ENCODE peak calls at places on chromosomes 3 and 15, in six cellular contexts. I, C, O, M, N and K are unnamed samples.

GRCh38 chr3:190205739-190206138 is 85.0 kb upstream of the P3H2 start:
- DNase-seq in C (no peak), N (no peak), M (no peak), I (no peak), O (peak), K (peak)

GRCh38 chr3:124686028-124686670 is 44.1 kb upstream of the UMPS start:
- DNase-seq in O (peak), I (no peak), C (no peak), N (no peak), M (no peak), K (peak)

GRCh38 chr3:16311960-16312451 is 47.0 kb downstream of the OXNAD1 start:
- DNase-seq in I (no peak), N (no peak), C (no peak), O (peak), M (no peak), K (no peak)

GRCh38 chr3:86595696-86596095 is 395.3 kb downstream of the VGLL3 start:
- DNase-seq in C (no peak), M (no peak), O (no peak), I (no peak), N (no peak), K (no peak)

GRCh38 chr3:131568460-131568859 is 65.7 kb upstream of the MRPL3 start:
- DNase-seq in N (no peak), M (no peak), C (no peak), O (no peak), I (peak), K (peak)

GRCh38 chr15:40252141-40252437 is 13.2 kb downstream of the PAK6 start:
- DNase-seq in M (no peak), I (no peak), N (no peak), O (no peak), C (no peak), K (no peak)

GRCh38 chr15:66408254-66408653 is 21.5 kb downstream of the MAP2K1 start:
- DNase-seq in M (no peak), N (no peak), O (no peak), C (no peak), I (no peak), K (no peak)

GRCh38 chr15:72235298-72235697 is 4.3 kb upstream of the PKM start:
- DNase-seq in I (no peak), C (no peak), M (no peak), O (no peak), N (no peak), K (no peak)

GRCh38 chr3:143170676-143171075 is 51.1 kb downstream of the CHST2 start:
- DNase-seq in O (peak), M (no peak), I (no peak), N (no peak), C (no peak), K (no peak)

GRCh38 chr3:108182339-108182738 is 39.9 kb downstream of the IFT57 start:
- DNase-seq in O (peak), M (no peak), I (no peak), N (no peak), C (no peak), K (no peak)

GRCh38 chr3:127389913-127390312 is 102.1 kb upstream of the PRR20G start:
- DNase-seq in C (no peak), I (no peak), N (no peak), O (no peak), M (no peak), K (no peak)

GRCh38 chr3:113285741-113286140 is 74.4 kb downstream of the BOC start:
- DNase-seq in O (no peak), M (no peak), C (no peak), I (no peak), N (no peak), K (no peak)

GRCh38 chr15:101637549-101638318 is 14.4 kb downstream of the TM2D3 start:
- DNase-seq in O (peak), N (no peak), M (no peak), C (no peak), I (no peak), K (peak)

GRCh38 chr3:124582196-124582595 is 148.1 kb upstream of the UMPS start:
- DNase-seq in I (no peak), O (no peak), C (no peak), M (no peak), N (no peak), K (no peak)

GRCh38 chr15:93459396-93459795 is 370.4 kb upstream of the RGMA start:
- DNase-seq in O (no peak), I (no peak), C (no peak), N (no peak), M (no peak), K (no peak)

GRCh38 chr3:148158210-148158609 is 539.5 kb upstream of the AGTR1 start:
- DNase-seq in C (no peak), N (no peak), O (peak), M (no peak), I (no peak), K (peak)
- H2AFZ ChIP-seq in C (no peak), N (peak), O (no peak), M (no peak), I (no peak), K (no peak)

GRCh38 chr15:81410318-81410753 is 36.3 kb upstream of the TMC3 start:
- DNase-seq in O (peak), N (peak), I (peak), M (peak), C (peak), K (peak)

GRCh38 chr15:81411969-81412633 is 38.1 kb upstream of the TMC3 start:
- DNase-seq in C (no peak), O (no peak), N (peak), I (no peak), M (no peak), K (no peak)

GRCh38 chr15:81411056-81411455 is 37.0 kb upstream of the TMC3 start:
- DNase-seq in I (peak), N (no peak), O (no peak), M (no peak), C (no peak), K (no peak)

GRCh38 chr15:81418427-81418826 is 44.4 kb upstream of the TMC3 start:
- DNase-seq in O (no peak), C (no peak), N (no peak), M (no peak), I (no peak), K (no peak)

GRCh38 chr15:81413851-81414250 is 39.8 kb upstream of the TMC3 start:
- DNase-seq in C (no peak), N (no peak), O (no peak), I (no peak), M (no peak), K (no peak)
- TF ChIP-seq EZH2phosphoT487 in C (no peak), N (no peak), O (no peak), I (no peak), M (no peak), K (no peak)

DNA sequence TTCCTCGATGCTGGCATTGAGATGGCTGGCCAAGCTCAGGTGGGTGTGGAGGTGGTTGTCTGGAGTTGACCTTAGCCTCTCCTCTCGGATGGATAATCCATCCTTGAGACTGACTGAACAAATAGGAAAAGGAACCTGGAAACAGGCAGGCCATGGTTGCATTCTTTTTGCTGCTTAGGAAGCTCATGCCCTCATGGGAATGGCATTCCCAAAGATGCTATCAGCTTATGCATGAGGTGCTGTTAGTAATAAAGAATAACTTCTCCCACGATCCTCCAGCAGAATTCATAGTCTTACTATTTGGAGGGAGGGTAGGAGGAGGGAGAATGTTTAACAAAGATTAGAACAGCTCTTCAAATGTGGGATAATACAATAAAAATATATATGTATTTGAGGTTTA is 303.0 kb upstream of the TPM1 start:
- DNase-seq in I (no peak), C (no peak), O (peak), N (peak), M (no peak), K (peak)
- H3K9ac ChIP-seq in I (no peak), C (no peak), O (peak), N (peak), M (no peak), K (peak)

GRCh38 chr3:43194069-43194468 is 88.2 kb upstream of the POMGNT2 start:
- DNase-seq in I (no peak), C (no peak), O (no peak), M (no peak), N (no peak), K (no peak)
- H2AFZ ChIP-seq in I (no peak), C (no peak), O (no peak), M (no peak), N (no peak), K (no peak)

GRCh38 chr3:106687905-106688304 is 689.3 kb upstream of the CCDC54 start:
- DNase-seq in C (no peak), N (no peak), M (no peak), O (no peak), I (no peak), K (no peak)

GRCh38 chr3:106692624-106693023 is 684.6 kb upstream of the CCDC54 start:
- DNase-seq in I (no peak), O (no peak), C (no peak), N (no peak), M (no peak), K (no peak)

GRCh38 chr3:106688463-106688862 is 688.8 kb upstream of the CCDC54 start:
- DNase-seq in O (peak), C (no peak), I (peak), N (no peak), M (no peak), K (peak)

GRCh38 chr3:106685751-106686150 is 691.5 kb upstream of the CCDC54 start:
- DNase-seq in O (no peak), N (no peak), I (no peak), M (no peak), C (no peak), K (peak)

DNA sequence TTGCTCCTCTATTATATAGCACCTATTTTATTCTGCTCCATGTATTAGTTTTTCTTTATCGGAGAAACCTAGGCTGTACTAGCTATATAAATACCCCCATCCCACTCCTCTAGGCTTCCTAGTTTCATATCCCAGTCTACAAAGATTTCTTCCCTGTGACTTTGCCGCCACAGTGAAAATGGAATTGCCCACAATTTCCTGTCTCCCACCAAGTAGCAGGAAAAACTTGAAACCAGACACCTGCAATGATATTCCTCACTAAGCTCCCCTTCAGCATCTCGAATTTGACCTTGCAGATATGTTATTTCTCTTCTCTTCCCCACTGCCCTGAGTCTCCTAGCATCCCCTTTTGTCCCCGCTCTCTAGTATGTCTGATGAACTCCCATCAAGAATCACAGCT is 685.8 kb upstream of the CCDC54 start:
- DNase-seq in N (no peak), M (no peak), I (no peak), C (no peak), O (no peak), K (no peak)
- TF ChIP-seq EZH2phosphoT487 in N (no peak), M (no peak), I (no peak), C (no peak), O (no peak), K (no peak)

GRCh38 chr15:64854041-64854440 is 12.3 kb downstream of the PLEKHO2 start:
- DNase-seq in C (no peak), N (no peak), I (peak), O (no peak), M (no peak), K (no peak)

GRCh38 chr15:64856429-64857145 is 14.9 kb downstream of the PLEKHO2 start:
- DNase-seq in O (peak), I (peak), N (peak), M (no peak), C (no peak), K (no peak)

GRCh38 chr15:64854526-64854925 is 12.8 kb downstream of the PLEKHO2 start:
- DNase-seq in N (no peak), I (peak), M (no peak), O (no peak), C (no peak), K (no peak)

GRCh38 chr15:64857421-64857820 is 15.7 kb downstream of the PLEKHO2 start:
- DNase-seq in O (peak), C (no peak), M (no peak), I (peak), N (no peak), K (no peak)

GRCh38 chr15:64855206-64856000 is 13.7 kb downstream of the PLEKHO2 start:
- DNase-seq in I (peak), C (no peak), N (no peak), M (no peak), O (peak), K (no peak)
- H3K9ac ChIP-seq in I (no peak), C (no peak), N (no peak), M (no peak), O (peak), K (no peak)

GRCh38 chr15:96273317-96274086 is 57.0 kb upstream of the NR2F2 start:
- DNase-seq in N (no peak), I (no peak), M (no peak), C (peak), O (peak), K (peak)

GRCh38 chr15:96276438-96277210 is 53.9 kb upstream of the NR2F2 start:
- DNase-seq in I (no peak), O (peak), C (no peak), M (no peak), N (no peak), K (peak)

GRCh38 chr15:96272427-96272826 is 58.1 kb upstream of the NR2F2 start:
- DNase-seq in N (no peak), I (no peak), M (no peak), C (no peak), O (no peak), K (no peak)

GRCh38 chr15:96274087-96274440 is 56.4 kb upstream of the NR2F2 start:
- DNase-seq in O (peak), M (no peak), N (no peak), I (no peak), C (no peak), K (no peak)

GRCh38 chr15:96274698-96275097 is 55.8 kb upstream of the NR2F2 start:
- DNase-seq in O (peak), C (no peak), N (no peak), I (no peak), M (no peak), K (peak)
- H2AFZ ChIP-seq in O (no peak), C (no peak), N (no peak), I (no peak), M (no peak), K (no peak)

GRCh38 chr3:26963356-26963742 is 340.8 kb downstream of the LRRC3B start:
- DNase-seq in I (no peak), M (no peak), C (no peak), N (no peak), O (peak), K (no peak)
- TF ChIP-seq EZH2phosphoT487 in I (no peak), M (no peak), C (no peak), N (no peak), O (no peak), K (no peak)

GRCh38 chr15:90188914-90189748 is 12.0 kb upstream of the SEMA4B start:
- DNase-seq in I (no peak), N (no peak), M (no peak), O (no peak), C (no peak), K (no peak)
- H3K9ac ChIP-seq in I (no peak), N (no peak), M (no peak), O (no peak), C (no peak), K (no peak)

GRCh38 chr3:13461169-13462124 is 18.7 kb upstream of the HDAC11 start:
- DNase-seq in M (peak), C (peak), O (peak), N (peak), I (peak), K (peak)
- H2AFZ ChIP-seq in M (peak), C (peak), O (no peak), N (no peak), I (no peak), K (peak)